ENCODE peak calls at places on chromosomes 16 and 17, in four cellular contexts. R, O, F and B are unnamed samples.

GRCh38 chr16:12503201-12503600 is 300.5 kb downstream of the CPPED1 start:
- DNase-seq in F (no peak), O (no peak), R (no peak), B (no peak)

GRCh38 chr17:8137645-8138342 is 13.9 kb upstream of the HES7 start:
- DNase-seq in R (no peak), O (peak; percentile 25), F (no peak), B (peak; percentile 22)

GRCh38 chr17:69882281-69882680 is 192.7 kb upstream of the KCNJ16 start:
- DNase-seq in R (no peak), F (no peak), O (no peak), B (no peak)

GRCh38 chr17:44273607-44274006 is 5.7 kb upstream of the SLC4A1 start:
- DNase-seq in R (no peak), O (no peak), F (no peak), B (no peak)

GRCh38 chr16:58459344-58460218 is 40.4 kb upstream of the NDRG4 start:
- DNase-seq in O (no peak), R (peak; percentile 75), F (no peak), B (no peak)

GRCh38 chr17:50347087-50347893 is 1.4 kb downstream of the XYLT2 start:
- DNase-seq in F (no peak), O (no peak), R (no peak), B (no peak)

GRCh38 chr16:48916566-48916965 is 306.6 kb upstream of the N4BP1 start:
- DNase-seq in F (no peak), O (no peak), R (no peak), B (no peak)

GRCh38 chr17:41284043-41284442 is 8.5 kb downstream of the KRTAP9-7 start:
- DNase-seq in F (no peak), R (no peak), O (no peak), B (no peak)

GRCh38 chr17:68248199-68248825 is 469 bp downstream of the AMZ2 start:
- DNase-seq in O (peak; percentile 84), R (no peak), F (peak; percentile 41), B (peak; percentile 35)

GRCh38 chr17:77811521-77811920 is 147.0 kb upstream of the TNRC6C start:
- DNase-seq in O (no peak), F (no peak), R (no peak), B (no peak)

GRCh38 chr16:72565137-72565536 is 393.2 kb upstream of the PMFBP1 start:
- DNase-seq in F (no peak), O (no peak), R (no peak), B (no peak)

GRCh38 chr17:4949321-4950074 is 1.2 kb upstream of the PFN1 start:
- DNase-seq in R (peak; percentile 92), O (peak; percentile 78), F (peak; percentile 46), B (peak; percentile 79)

GRCh38 chr17:7932483-7932891 is 481 bp downstream of the CNTROB start:
- DNase-seq in F (no peak), O (peak; percentile 36), R (peak; percentile 51), B (no peak)

GRCh38 chr16:81212830-81213465 is 25.5 kb upstream of the BCO1 start:
- DNase-seq in O (no peak), R (no peak), F (no peak), B (no peak)

GRCh38 chr17:39982069-39982371 is 1.4 kb downstream of the PSMD3 start:
- DNase-seq in R (no peak), O (no peak), F (no peak), B (no peak)

GRCh38 chr17:219696-220095 is 38.2 kb upstream of the DOC2B start:
- DNase-seq in F (no peak), O (no peak), R (no peak), B (no peak)

GRCh38 chr16:4795828-4796572 is 831 bp downstream of the SMIM22 start:
- DNase-seq in R (no peak), O (no peak), F (no peak), B (no peak)

GRCh38 chr17:79960788-79961522 is 74.7 kb downstream of the TBC1D16 start:
- DNase-seq in R (peak; percentile 33), O (no peak), F (no peak), B (no peak)

GRCh38 chr17:63685021-63685420 is 14.9 kb downstream of the LIMD2 start:
- DNase-seq in R (no peak), F (no peak), O (no peak), B (no peak)

GRCh38 chr16:74321356-74321755 is 24.7 kb downstream of the PSMD7 start:
- DNase-seq in R (no peak), F (no peak), O (no peak), B (peak; percentile 48)

GRCh38 chr17:82281502-82282238 is 8.2 kb upstream of the CSNK1D start:
- DNase-seq in O (no peak), R (peak; percentile 54), F (no peak), B (no peak)

GRCh38 chr17:28282596-28282995 is 36.4 kb upstream of the TMEM97 start:
- DNase-seq in O (no peak), F (no peak), R (peak; percentile 64), B (no peak)

GRCh38 chr17:49434821-49435581 is 20.3 kb upstream of the PHB1 start:
- DNase-seq in F (no peak), R (peak; percentile 73), O (no peak), B (peak; percentile 31)

GRCh38 chr17:66149562-66149961 is 42.4 kb downstream of the CEP112 start:
- DNase-seq in F (no peak), R (no peak), O (no peak), B (no peak)

GRCh38 chr17:66152756-66153155 is 39.2 kb downstream of the CEP112 start:
- DNase-seq in F (no peak), O (no peak), R (no peak), B (no peak)

GRCh38 chr17:66146394-66146793 is 45.5 kb downstream of the CEP112 start:
- DNase-seq in O (no peak), R (no peak), F (no peak), B (no peak)

DNA sequence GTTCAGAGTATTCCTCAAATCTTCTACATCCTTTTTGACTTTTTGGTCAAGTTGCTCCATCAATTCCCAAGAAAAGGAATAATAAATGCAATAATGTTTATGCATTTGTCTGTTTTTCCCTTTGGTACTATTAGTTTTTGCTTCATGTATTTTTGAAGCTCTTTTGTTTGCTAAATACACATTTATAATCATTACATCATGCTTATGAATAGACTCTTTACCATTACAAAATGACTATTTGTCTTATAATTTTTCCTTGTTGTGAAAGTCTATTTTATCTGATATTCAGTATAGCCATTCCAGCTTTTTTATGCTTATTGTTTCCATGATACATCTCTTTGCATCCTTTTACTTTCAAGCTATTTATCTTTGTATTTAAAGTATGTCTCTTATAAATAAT is 41.2 kb downstream of the CEP112 start:
- DNase-seq in O (no peak), F (no peak), R (no peak), B (no peak)
- H3K27ac ChIP-seq in O (no peak overlapping the region), F (no peak overlapping the region), R (no peak overlapping the region), B (no peak overlapping the region)

GRCh38 chr17:19003966-19004600 is 481 bp downstream of the FAM83G start:
- DNase-seq in O (peak; percentile 44), F (no peak), R (peak; percentile 58), B (no peak)
- TF ChIP-seq POLR2A in O (no peak), F (no peak), R (no peak), B (no peak)

GRCh38 chr17:59425085-59425901 is 93.8 kb downstream of the YPEL2 start:
- DNase-seq in R (no peak), F (no peak), O (peak; percentile 44), B (peak; percentile 56)
- H3K27ac ChIP-seq in R (peak overlapping the region; percentile 23), F (peak overlapping the region; percentile 72), O (peak overlapping the region; percentile 53), B (peak overlapping the region; percentile 91)

GRCh38 chr17:75875940-75876189 is 2.5 kb downstream of the TRIM47 start:
- DNase-seq in R (no peak), O (no peak), F (no peak), B (no peak)
- TF ChIP-seq POLR2A in R (no peak), O (no peak), F (no peak), B (no peak)

GRCh38 chr16:67888311-67888710 is 3.6 kb downstream of the NRN1L start:
- DNase-seq in R (no peak), O (no peak), F (no peak), B (no peak)

GRCh38 chr16:67897231-67897630 is 4.2 kb downstream of the PSKH1 start:
- DNase-seq in O (no peak), R (no peak), F (no peak), B (no peak)

GRCh38 chr16:67892899-67893790 is at the start of gene PSKH1:
- DNase-seq in F (peak; percentile 94), O (peak; percentile 96), R (peak; percentile 95), B (peak; percentile 95)

GRCh38 chr16:67893791-67894399 is 841 bp downstream of the PSKH1 start:
- DNase-seq in F (no peak), O (no peak), R (no peak), B (no peak)

GRCh38 chr16:67892375-67892774 is 679 bp upstream of the PSKH1 start:
- DNase-seq in F (no peak), R (no peak), O (no peak), B (no peak)
- H3K27ac ChIP-seq in F (peak overlapping the region; percentile 99), R (peak overlapping the region; percentile 76), O (no peak overlapping the region), B (peak overlapping the region; percentile 100)